ENCODE peak calls at places on chromosomes 5 and 9, in five cellular contexts. One of them, this sample, is unnamed.

GRCh38 chr9:21576331-21577189 is 94.4 kb upstream of the IFNE start:
- DNase-seq in T47D: no peak
- DNase-seq in uterus: no peak
- DNase-seq in effector memory CD8-positive, alpha-beta T cell: no peak
- DNase-seq in MM.1S: no peak
- DNase-seq in this sample: no peak

GRCh38 chr5:59615272-59615671 is 278.3 kb downstream of the PDE4D start:
- DNase-seq in MM.1S: no peak
- DNase-seq in uterus: no peak
- DNase-seq in effector memory CD8-positive, alpha-beta T cell: no peak
- DNase-seq in T47D: no peak
- DNase-seq in this sample: no peak

GRCh38 chr5:39257554-39257953 is 38.2 kb upstream of the FYB1 start:
- DNase-seq in MM.1S: no peak
- DNase-seq in effector memory CD8-positive, alpha-beta T cell: no peak
- DNase-seq in uterus: no peak
- DNase-seq in T47D: no peak
- DNase-seq in this sample: no peak

GRCh38 chr5:131481569-131481968 is 153.5 kb downstream of the RAPGEF6 start:
- DNase-seq in effector memory CD8-positive, alpha-beta T cell: no peak
- DNase-seq in T47D: no peak
- DNase-seq in uterus: no peak
- DNase-seq in MM.1S: no peak
- DNase-seq in this sample: no peak

GRCh38 chr9:123322771-123323481 is 33.1 kb upstream of the CRB2 start:
- DNase-seq in MM.1S: peak
- DNase-seq in uterus: no peak
- DNase-seq in effector memory CD8-positive, alpha-beta T cell: peak
- DNase-seq in T47D: no peak
- DNase-seq in this sample: peak

GRCh38 chr9:86723351-86723750 is 224.0 kb downstream of the GAS1 start:
- DNase-seq in effector memory CD8-positive, alpha-beta T cell: no peak
- DNase-seq in uterus: no peak
- DNase-seq in T47D: no peak
- DNase-seq in MM.1S: no peak
- DNase-seq in this sample: no peak

GRCh38 chr9:131739988-131740648 is at the start of gene RAPGEF1:
- DNase-seq in effector memory CD8-positive, alpha-beta T cell: peak
- DNase-seq in MM.1S: peak
- DNase-seq in uterus: peak
- DNase-seq in T47D: peak
- DNase-seq in this sample: peak

GRCh38 chr9:110029422-110029814 is 178.5 kb downstream of the C9orf152 start:
- DNase-seq in T47D: no peak
- DNase-seq in MM.1S: no peak
- DNase-seq in uterus: peak
- DNase-seq in effector memory CD8-positive, alpha-beta T cell: no peak
- DNase-seq in this sample: no peak

GRCh38 chr5:136434795-136435194 is 69.5 kb upstream of the TRPC7 start:
- DNase-seq in T47D: no peak
- DNase-seq in uterus: no peak
- DNase-seq in effector memory CD8-positive, alpha-beta T cell: no peak
- DNase-seq in MM.1S: no peak
- DNase-seq in this sample: no peak

GRCh38 chr9:112037281-112038016 is 137.6 kb downstream of the SUSD1 start:
- DNase-seq in T47D: no peak
- DNase-seq in MM.1S: peak
- DNase-seq in effector memory CD8-positive, alpha-beta T cell: peak
- DNase-seq in uterus: no peak
- DNase-seq in this sample: peak

GRCh38 chr9:111598730-111599091 is 736 bp downstream of the PTGR1 start:
- DNase-seq in uterus: peak
- DNase-seq in effector memory CD8-positive, alpha-beta T cell: no peak
- DNase-seq in T47D: peak
- DNase-seq in MM.1S: no peak
- DNase-seq in this sample: peak

GRCh38 chr5:39461007-39461682 is 36.4 kb upstream of the DAB2 start:
- DNase-seq in MM.1S: peak
- DNase-seq in uterus: no peak
- DNase-seq in T47D: no peak
- DNase-seq in effector memory CD8-positive, alpha-beta T cell: peak
- DNase-seq in this sample: peak

GRCh38 chr5:3392306-3392939 is 203.2 kb upstream of the IRX1 start:
- DNase-seq in MM.1S: no peak
- DNase-seq in effector memory CD8-positive, alpha-beta T cell: no peak
- DNase-seq in T47D: no peak
- DNase-seq in uterus: no peak
- DNase-seq in this sample: no peak

GRCh38 chr5:95761771-95762680 is 30.9 kb downstream of the RHOBTB3 start:
- DNase-seq in uterus: no peak
- DNase-seq in MM.1S: no peak
- DNase-seq in effector memory CD8-positive, alpha-beta T cell: no peak
- DNase-seq in T47D: no peak
- DNase-seq in this sample: no peak

GRCh38 chr5:15819617-15820016 is 319.6 kb downstream of the FBXL7 start:
- DNase-seq in effector memory CD8-positive, alpha-beta T cell: no peak
- DNase-seq in MM.1S: peak
- DNase-seq in T47D: no peak
- DNase-seq in uterus: no peak
- DNase-seq in this sample: no peak

GRCh38 chr9:37187269-37187668 is 66.9 kb downstream of the ZCCHC7 start:
- DNase-seq in MM.1S: peak
- DNase-seq in uterus: no peak
- DNase-seq in effector memory CD8-positive, alpha-beta T cell: no peak
- DNase-seq in T47D: no peak
- DNase-seq in this sample: no peak

GRCh38 chr5:141510850-141511718 is 22.2 kb downstream of the PCDHGC5 start:
- DNase-seq in uterus: no peak
- DNase-seq in T47D: no peak
- DNase-seq in effector memory CD8-positive, alpha-beta T cell: no peak
- DNase-seq in MM.1S: peak
- DNase-seq in this sample: no peak

GRCh38 chr5:77935516-77936364 is 159.6 kb upstream of the TBCA start:
- DNase-seq in uterus: no peak
- DNase-seq in T47D: no peak
- DNase-seq in effector memory CD8-positive, alpha-beta T cell: no peak
- DNase-seq in MM.1S: peak
- DNase-seq in this sample: peak

GRCh38 chr9:133048595-133048994 is 13.2 kb upstream of the CEL start:
- DNase-seq in effector memory CD8-positive, alpha-beta T cell: peak
- DNase-seq in MM.1S: peak
- DNase-seq in T47D: peak
- DNase-seq in uterus: no peak
- DNase-seq in this sample: no peak

GRCh38 chr9:6805532-6805931 is 47.8 kb downstream of the KDM4C start:
- DNase-seq in MM.1S: no peak
- DNase-seq in uterus: no peak
- DNase-seq in T47D: no peak
- DNase-seq in effector memory CD8-positive, alpha-beta T cell: no peak
- DNase-seq in this sample: no peak